ENCODE peak calls at places on chromosomes 6 and 20, in four cellular contexts. X is SK-N-SH, O is lower leg skin, N is nephron progenitor cell. P is an unnamed sample.

GRCh38 chr6:6875818-6876470 is 231.8 kb upstream of the RREB1 start:
- DNase-seq in N (no peak), O (no peak), X (no peak), P (no peak)

GRCh38 chr6:150142657-150143501 is at the start of gene PPP1R14C:
- DNase-seq in N (peak), X (peak), O (no peak), P (no peak)

GRCh38 chr6:68760941-68761676 is 126.0 kb downstream of the ADGRB3 start:
- DNase-seq in N (no peak), O (no peak), X (no peak), P (no peak)

GRCh38 chr20:11001767-11002540 is 328.2 kb upstream of the JAG1 start:
- DNase-seq in N (no peak), O (no peak), X (no peak), P (no peak)

GRCh38 chr20:8039048-8039447 is 19.5 kb upstream of the TMX4 start:
- DNase-seq in X (no peak), N (no peak), O (no peak), P (no peak)

GRCh38 chr20:47357296-47358051 is 975 bp upstream of the ZMYND8 start:
- DNase-seq in O (peak), X (peak), N (peak), P (peak)

GRCh38 chr6:144585217-144585814 is 300.2 kb downstream of the UTRN start:
- DNase-seq in O (no peak), N (no peak), X (peak), P (no peak)

GRCh38 chr6:15980801-15981200 is 148.1 kb upstream of the MYLIP start:
- DNase-seq in N (no peak), O (peak), X (no peak), P (no peak)

GRCh38 chr20:50876063-50876685 is 55.1 kb downstream of the ADNP start:
- DNase-seq in X (no peak), O (no peak), N (no peak), P (no peak)

GRCh38 chr6:159217595-159218275 is 48.5 kb downstream of the FNDC1 start:
- DNase-seq in O (no peak), N (peak), X (peak), P (no peak)

GRCh38 chr6:11328613-11329247 is 96.3 kb upstream of the NEDD9 start:
- DNase-seq in N (no peak), X (no peak), O (no peak), P (no peak)

GRCh38 chr6:134171517-134171916 is 119.1 kb upstream of the SLC2A12 start:
- DNase-seq in O (no peak), X (no peak), N (no peak), P (no peak)

GRCh38 chr20:31496761-31497295 is 17.4 kb upstream of the HM13 start:
- DNase-seq in O (peak), X (no peak), N (no peak), P (no peak)

GRCh38 chr6:38715016-38715809 is at the start of gene DNAH8:
- DNase-seq in X (peak), O (no peak), N (peak), P (no peak)

GRCh38 chr20:11375966-11376365 is 541.7 kb upstream of the BTBD3 start:
- DNase-seq in O (no peak), X (no peak), N (no peak), P (no peak)

GRCh38 chr6:6688283-6688682 is 99.8 kb downstream of the LY86 start:
- DNase-seq in X (no peak), O (peak), N (no peak), P (no peak)

GRCh38 chr6:2970753-2971419 is 481 bp downstream of the SERPINB6 start:
- DNase-seq in X (peak), O (peak), N (peak), P (no peak)

GRCh38 chr20:63364801-63365585 is 3.8 kb upstream of the CHRNA4 start:
- DNase-seq in N (no peak), O (no peak), X (no peak), P (no peak)

GRCh38 chr6:12351672-12352071 is 61.5 kb downstream of the EDN1 start:
- DNase-seq in N (no peak), O (no peak), X (no peak), P (no peak)

GRCh38 chr6:125104425-125104824 is 49.1 kb upstream of the TPD52L1 start:
- DNase-seq in X (no peak), N (no peak), O (no peak), P (no peak)

GRCh38 chr20:58718121-58718563 is 25.5 kb downstream of the NPEPL1 start:
- DNase-seq in O (peak), X (peak), N (no peak), P (no peak)

GRCh38 chr20:64058536-64058935 is 4.5 kb upstream of the TCEA2 start:
- DNase-seq in X (no peak), N (no peak), O (no peak), P (no peak)

GRCh38 chr20:49659096-49659495 is 54.6 kb downstream of the B4GALT5 start:
- DNase-seq in N (no peak), O (no peak), X (no peak), P (no peak)

GRCh38 chr20:62818592-62819493 is 2.0 kb downstream of the COL9A3 start:
- DNase-seq in X (peak), N (peak), O (no peak), P (no peak)

GRCh38 chr6:43849844-43850243 is 79.8 kb downstream of the VEGFA start:
- DNase-seq in X (no peak), O (no peak), N (no peak), P (no peak)

GRCh38 chr6:154638369-154638768 is 94.8 kb upstream of the SCAF8 start:
- DNase-seq in X (no peak), O (no peak), N (no peak), P (no peak)

GRCh38 chr6:108836061-108836460 is 12.2 kb upstream of the ARMC2 start:
- DNase-seq in X (no peak), N (no peak), O (no peak), P (no peak)

GRCh38 chr6:56040875-56041274 is 165.5 kb upstream of the BMP5 start:
- DNase-seq in X (no peak), N (no peak), O (no peak), P (no peak)

GRCh38 chr6:14682821-14683220 is 563.0 kb upstream of the JARID2 start:
- DNase-seq in O (no peak), X (no peak), N (no peak), P (no peak)

GRCh38 chr6:168414696-168415095 is 26.3 kb upstream of the SMOC2 start:
- DNase-seq in N (no peak), O (no peak), X (no peak), P (no peak)

GRCh38 chr6:15518878-15519277 is 143.9 kb downstream of the DTNBP1 start:
- DNase-seq in N (no peak), X (no peak), O (no peak), P (peak)

GRCh38 chr20:43558412-43559146 is at the start of gene SGK2:
- DNase-seq in O (no peak), N (peak), X (no peak), P (no peak)

GRCh38 chr6:138493413-138493812 is 5.9 kb downstream of the NHSL1 start:
- DNase-seq in X (no peak), N (no peak), O (no peak), P (no peak)

GRCh38 chr6:71465096-71465495 is 176.5 kb downstream of the OGFRL1 start:
- DNase-seq in X (no peak), O (no peak), N (no peak), P (no peak)

GRCh38 chr6:43924222-43924702 is 154.3 kb downstream of the VEGFA start:
- DNase-seq in X (peak), O (no peak), N (no peak), P (no peak)

GRCh38 chr6:39062014-39062740 is 13.6 kb downstream of the GLP1R start:
- DNase-seq in O (no peak), N (no peak), X (peak), P (no peak)

DNA sequence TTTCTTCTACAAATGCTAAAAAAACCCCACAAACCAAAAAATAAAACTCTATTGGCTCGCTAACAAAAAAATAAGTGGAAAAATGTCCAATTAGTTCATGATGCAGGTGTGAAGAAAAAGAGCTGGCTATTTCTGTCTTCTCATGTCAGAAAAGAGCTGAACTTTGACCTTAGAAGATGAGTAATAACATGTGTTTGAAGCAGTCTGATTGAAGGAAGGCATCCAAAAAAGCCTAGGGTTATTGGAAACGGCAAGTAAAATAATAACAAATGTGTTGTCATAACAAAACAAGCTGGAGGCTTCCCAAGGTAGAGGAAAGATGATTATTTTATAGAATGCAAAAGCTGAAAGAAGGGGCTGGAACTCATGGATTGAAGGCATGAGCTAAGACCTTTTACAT is 94.3 kb upstream of the FAM184A start:
- DNase-seq in O (no peak), N (no peak), X (no peak), P (no peak)
- TF ChIP-seq CTCF in O (no peak), N (no peak), X (no peak), P (no peak)

GRCh38 chr6:132746049-132746448 is 11.7 kb downstream of the VNN2 start:
- DNase-seq in N (no peak), X (no peak), O (no peak), P (no peak)
- TF ChIP-seq CTCF in N (no peak), X (no peak), O (no peak), P (no peak)

DNA sequence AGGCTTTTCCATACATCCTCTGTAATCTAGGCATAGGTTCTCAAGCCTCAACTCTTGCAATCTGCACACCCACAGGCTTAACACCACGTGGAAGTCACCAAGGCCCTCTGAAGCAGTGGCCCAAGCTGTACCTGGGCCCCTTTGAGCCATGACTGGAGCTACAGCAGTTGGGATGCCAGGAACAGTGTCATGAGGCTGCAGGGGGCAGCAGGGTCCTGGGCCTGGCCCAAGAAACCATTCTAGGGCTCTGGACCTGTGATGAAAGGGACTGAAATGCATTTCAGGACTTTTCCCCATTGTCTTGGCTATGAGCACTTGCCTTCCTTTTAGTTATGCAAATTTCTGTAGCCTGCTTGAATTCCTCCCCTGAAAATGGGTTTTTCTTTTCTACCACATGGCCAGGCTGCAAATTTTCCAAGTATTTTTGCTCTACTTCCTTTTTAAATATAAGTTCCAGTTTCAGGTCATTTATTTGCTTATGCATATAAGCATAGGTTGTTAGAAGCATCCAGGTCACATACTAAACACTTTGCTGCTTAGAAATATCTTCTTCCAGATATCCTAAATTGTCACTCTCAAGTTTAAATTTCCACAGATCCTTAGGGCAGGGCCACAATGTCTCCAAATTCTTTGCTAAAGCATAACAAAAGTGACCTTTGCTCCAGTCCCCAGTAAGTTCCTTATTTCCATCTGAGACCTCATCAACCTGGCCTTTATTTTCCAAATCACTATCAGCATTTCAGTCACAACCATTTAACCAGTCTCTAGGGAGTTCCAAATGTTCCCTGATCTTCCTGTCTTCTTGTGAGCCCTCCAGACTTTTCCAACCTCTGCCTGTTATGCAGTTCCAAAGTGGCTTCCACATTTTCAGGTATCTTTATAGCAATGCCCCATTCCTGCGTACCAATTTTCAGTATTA is 48.6 kb upstream of the CD2AP start:
- DNase-seq in O (no peak), X (no peak), N (no peak), P (no peak)
- TF ChIP-seq CTCF in O (no peak), X (no peak), N (no peak), P (no peak)

GRCh38 chr20:53876956-53877355 is 193.4 kb downstream of the BCAS1 start:
- DNase-seq in N (no peak), X (no peak), O (peak), P (no peak)
- TF ChIP-seq CTCF in N (no peak), X (no peak), O (no peak), P (no peak)